ENCODE peak calls at places on chromosomes 5 and 9, in four cellular contexts. H, Z, N and Y are unnamed samples.
A peak's percentile ranks its signal among the peaks of the same experiment; 100 is the strongest.

GRCh38 chr9:126395439-126396212 is 69.0 kb downstream of the MVB12B start:
- DNase-seq in H (peak; percentile 71), Z (no peak), N (no peak), Y (peak; percentile 65)

GRCh38 chr5:172188893-172189692 is 1.1 kb upstream of the STK10 start:
- DNase-seq in H (no peak), Z (no peak), N (no peak), Y (no peak)

GRCh38 chr9:85430659-85431370 is 310.9 kb downstream of the AGTPBP1 start:
- DNase-seq in H (no peak), Z (no peak), N (no peak), Y (no peak)

GRCh38 chr9:86308687-86309086 is 26.3 kb upstream of the ISCA1 start:
- DNase-seq in H (peak; percentile 58), Z (no peak), N (no peak), Y (peak; percentile 53)

GRCh38 chr9:72586388-72587160 is 65.2 kb downstream of the TMC1 start:
- DNase-seq in H (no peak), Z (no peak), N (no peak), Y (peak; percentile 82)

GRCh38 chr9:113131689-113132151 is 19.1 kb upstream of the SLC31A2 start:
- DNase-seq in H (peak; percentile 70), Z (no peak), N (no peak), Y (peak; percentile 43)

GRCh38 chr9:68522126-68522525 is 18.6 kb downstream of the TMEM252 start:
- DNase-seq in H (no peak), Z (no peak), N (no peak), Y (no peak)

GRCh38 chr9:128689293-128689770 is 310 bp downstream of the SET start:
- DNase-seq in H (no peak), Z (no peak), N (no peak), Y (no peak)

GRCh38 chr9:127422787-127423186 is 1.4 kb upstream of the ZNF79 start:
- DNase-seq in H (no peak), Z (no peak), N (no peak), Y (no peak)

GRCh38 chr9:69564557-69564956 is 107.6 kb downstream of the APBA1 start:
- DNase-seq in H (no peak), Z (no peak), N (no peak), Y (no peak)

GRCh38 chr9:93477397-93477796 is 24.0 kb upstream of the FAM120AOS start:
- DNase-seq in H (no peak), Z (no peak), N (no peak), Y (no peak)

GRCh38 chr5:124841829-124842712 is 95.6 kb upstream of the ZNF608 start:
- DNase-seq in H (no peak), Z (no peak), N (no peak), Y (no peak)

GRCh38 chr5:86837610-86838009 is 219.9 kb downstream of the COX7C start:
- DNase-seq in H (no peak), Z (no peak), N (no peak), Y (no peak)

GRCh38 chr5:107570805-107571531 is 99.8 kb downstream of the EFNA5 start:
- DNase-seq in H (peak; percentile 63), Z (peak; percentile 27), N (no peak), Y (no peak)

GRCh38 chr9:133685653-133686504 is 49.7 kb downstream of the DBH start:
- DNase-seq in H (peak; percentile 33), Z (no peak), N (no peak), Y (no peak)